ENCODE peak calls at places on chromosomes 3 and 15, in four cellular contexts. F is cardiac fibroblast, M is hypothalamus, Y is DMS79 treated with DMSO at 0.1 percent for 48 hours. C is an unnamed sample.

GRCh38 chr3:46297658-46298423 is 55.6 kb downstream of the CCR3 start:
- DNase-seq in F (no peak), M (no peak), Y (no peak), C (no peak)

GRCh38 chr15:80561500-80561899 is 133.6 kb upstream of the ABHD17C start:
- DNase-seq in F (peak), M (no peak), Y (no peak), C (no peak)

GRCh38 chr3:151011427-151011826 is 38.9 kb upstream of the CLRN1 start:
- DNase-seq in F (peak), M (no peak), Y (peak), C (peak)

GRCh38 chr3:170815930-170816329 is 54.1 kb downstream of the RPL22L1 start:
- DNase-seq in F (no peak), M (no peak), Y (no peak), C (no peak)

GRCh38 chr3:185403002-185403401 is 40.1 kb downstream of the MAP3K13 start:
- DNase-seq in F (no peak), M (no peak), Y (no peak), C (no peak)

GRCh38 chr3:114154321-114154821 is 24.5 kb downstream of the DRD3 start:
- DNase-seq in F (no peak), M (no peak), Y (peak), C (no peak)

GRCh38 chr3:14336414-14337285 is 65.8 kb upstream of the SLC6A6 start:
- DNase-seq in F (no peak), M (no peak), Y (no peak), C (no peak)

GRCh38 chr15:36430721-36431265 is 148.6 kb upstream of the CDIN1 start:
- DNase-seq in F (no peak), M (no peak), Y (no peak), C (no peak)

GRCh38 chr3:170867143-170867542 is 2.9 kb downstream of the RPL22L1 start:
- DNase-seq in F (no peak), M (no peak), Y (no peak), C (no peak)

GRCh38 chr3:165206454-165207266 is 10.5 kb upstream of the SLITRK3 start:
- DNase-seq in F (peak), M (no peak), Y (no peak), C (peak)

GRCh38 chr3:15797600-15798303 is at the start of gene ANKRD28:
- DNase-seq in F (peak), M (no peak), Y (no peak), C (peak)

C was measured in dermis blood vessel endothelial cell.